ENCODE peak calls at places on chromosomes 3 and 15, in four cellular contexts. S is heart left ventricle, X is lower leg skin, Q is esophagus muscularis mucosa. W is an unnamed sample.

GRCh38 chr3:12509466-12509865 is 25.2 kb downstream of the TSEN2 start:
- DNase-seq in S (no peak), X (no peak), Q (no peak), W (no peak)

GRCh38 chr15:96342611-96343528 is 12.4 kb downstream of the NR2F2 start:
- DNase-seq in S (no peak), X (no peak), Q (no peak), W (no peak)

GRCh38 chr15:73897441-73898261 is 24.3 kb downstream of the TBC1D21 start:
- DNase-seq in S (peak), X (no peak), Q (no peak), W (peak)

GRCh38 chr3:126111126-126111551 is 27.2 kb upstream of the SLC41A3 start:
- DNase-seq in S (no peak), X (no peak), Q (peak), W (no peak)

GRCh38 chr3:129346690-129347440 is 68.2 kb downstream of the HMCES start:
- DNase-seq in S (no peak), X (no peak), Q (no peak), W (no peak)

GRCh38 chr15:41150279-41150678 is 34.2 kb upstream of the INO80 start:
- DNase-seq in S (no peak), X (no peak), Q (no peak), W (no peak)

GRCh38 chr15:96477227-96477626 is 146.7 kb downstream of the NR2F2 start:
- DNase-seq in S (no peak), X (no peak), Q (no peak), W (no peak)

GRCh38 chr3:135970500-135971116 is 5.1 kb downstream of the PPP2R3A start:
- DNase-seq in S (no peak), X (no peak), Q (no peak), W (no peak)

GRCh38 chr15:69317392-69317841 is 18.7 kb downstream of the PAQR5 start:
- DNase-seq in S (no peak), X (no peak), Q (no peak), W (no peak)

GRCh38 chr3:129238945-129239705 is 10.3 kb upstream of the COPG1 start:
- DNase-seq in S (no peak), X (peak), Q (no peak), W (no peak)

GRCh38 chr15:77040673-77041072 is 30.2 kb downstream of the TSPAN3 start:
- DNase-seq in S (no peak), X (no peak), Q (peak), W (no peak)

GRCh38 chr15:65071381-65071811 is 3.6 kb upstream of the RASL12 start:
- DNase-seq in S (peak), X (no peak), Q (no peak), W (no peak)

GRCh38 chr3:40780801-40781406 is 256.1 kb downstream of the ZNF621 start:
- DNase-seq in S (peak), X (peak), Q (peak), W (peak)

GRCh38 chr15:68333775-68334470 is 56.4 kb downstream of the FEM1B start:
- DNase-seq in S (no peak), X (no peak), Q (no peak), W (no peak)

GRCh38 chr3:71247221-71247947 is 336.1 kb downstream of the FOXP1 start:
- DNase-seq in S (no peak), X (no peak), Q (no peak), W (peak)

DNA sequence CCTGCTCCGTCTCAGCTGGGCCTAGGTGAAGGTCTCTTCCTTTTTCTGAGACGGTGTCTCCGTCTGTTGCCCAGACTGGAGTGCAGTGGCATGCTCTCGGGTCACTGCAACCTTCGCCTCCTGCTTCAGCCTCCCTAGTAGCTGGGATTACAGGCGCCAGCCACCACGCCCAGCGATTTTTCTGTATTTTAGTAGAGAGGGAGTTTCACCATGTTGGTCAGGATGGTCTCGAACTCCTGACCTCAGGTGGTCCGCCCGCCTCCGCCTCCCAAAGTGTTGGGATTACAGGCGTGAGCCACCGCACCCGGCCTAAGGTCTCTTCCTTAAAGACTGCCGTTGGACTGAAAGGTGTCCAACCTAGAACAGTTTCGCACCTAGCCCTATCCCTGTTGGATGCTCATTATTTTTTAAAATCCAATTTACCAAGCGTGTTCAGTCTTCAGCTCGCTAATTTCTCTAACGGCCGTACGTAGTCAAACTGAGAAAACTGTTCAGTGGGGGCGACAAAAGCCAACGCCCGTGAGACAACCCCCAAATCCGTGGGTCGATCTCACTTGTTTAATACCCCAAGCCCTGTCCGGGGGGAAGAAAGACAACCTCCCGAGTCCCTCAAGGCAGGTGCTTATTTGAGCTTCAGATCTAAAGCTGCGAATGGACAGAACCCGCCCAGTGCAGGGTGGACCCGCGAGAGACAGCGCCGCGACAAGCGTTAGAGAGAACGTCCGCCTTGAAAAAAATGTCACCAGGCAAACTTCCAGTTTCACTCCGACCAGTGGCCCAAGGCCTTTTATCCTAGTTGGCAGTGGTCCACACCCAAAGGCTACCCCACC is 986 bp upstream of the OXSR1 start:
- DNase-seq in S (no peak), X (no peak), Q (no peak), W (peak)
- TF ChIP-seq POLR2A in S (peak), X (peak), Q (peak), W (peak)

DNA sequence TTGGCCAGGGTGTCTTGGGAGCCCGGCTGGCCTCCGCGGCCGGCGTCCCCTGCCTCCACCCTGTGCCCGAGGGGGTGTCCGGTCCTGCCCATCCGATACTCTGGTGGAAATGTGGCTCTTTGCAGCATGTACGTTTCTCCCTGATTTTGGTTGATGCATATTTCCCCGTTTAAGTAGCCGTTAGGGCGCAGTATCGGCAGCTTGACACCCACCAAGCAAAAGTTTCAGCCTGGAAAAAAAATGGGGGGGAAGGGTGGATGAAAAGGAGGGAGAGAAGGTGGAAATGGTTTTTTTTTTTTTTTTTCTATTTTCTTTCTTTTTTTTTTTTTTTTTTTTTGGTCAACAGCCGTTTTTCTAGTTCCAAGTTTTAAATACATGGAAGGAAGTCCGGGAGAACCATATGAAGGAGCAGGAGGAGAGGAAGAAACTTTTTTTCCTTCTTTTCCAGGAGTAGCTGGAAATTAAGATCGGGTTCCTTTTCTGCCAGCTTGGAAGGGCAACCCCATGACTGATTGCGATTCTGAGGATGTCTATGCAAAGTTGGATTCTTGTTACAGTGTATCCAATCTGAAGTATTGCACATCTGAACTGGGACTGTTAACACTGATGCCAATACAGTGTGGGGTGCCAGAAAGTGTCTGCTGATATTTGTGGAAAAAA is 1.5 kb downstream of the RAP2B start:
- DNase-seq in S (no peak), X (no peak), Q (no peak), W (no peak)
- TF ChIP-seq POLR2A in S (no peak), X (no peak), Q (no peak), W (no peak)

GRCh38 chr3:148755570-148755969 is 57.9 kb downstream of the AGTR1 start:
- DNase-seq in S (no peak), X (no peak), Q (no peak), W (no peak)

GRCh38 chr3:148756306-148756705 is 58.6 kb downstream of the AGTR1 start:
- DNase-seq in S (no peak), X (no peak), Q (no peak), W (no peak)

GRCh38 chr3:148759425-148759824 is 61.7 kb downstream of the AGTR1 start:
- DNase-seq in S (no peak), X (no peak), Q (no peak), W (no peak)

GRCh38 chr3:148757238-148757930 is 59.7 kb downstream of the AGTR1 start:
- DNase-seq in S (no peak), X (no peak), Q (no peak), W (no peak)

DNA sequence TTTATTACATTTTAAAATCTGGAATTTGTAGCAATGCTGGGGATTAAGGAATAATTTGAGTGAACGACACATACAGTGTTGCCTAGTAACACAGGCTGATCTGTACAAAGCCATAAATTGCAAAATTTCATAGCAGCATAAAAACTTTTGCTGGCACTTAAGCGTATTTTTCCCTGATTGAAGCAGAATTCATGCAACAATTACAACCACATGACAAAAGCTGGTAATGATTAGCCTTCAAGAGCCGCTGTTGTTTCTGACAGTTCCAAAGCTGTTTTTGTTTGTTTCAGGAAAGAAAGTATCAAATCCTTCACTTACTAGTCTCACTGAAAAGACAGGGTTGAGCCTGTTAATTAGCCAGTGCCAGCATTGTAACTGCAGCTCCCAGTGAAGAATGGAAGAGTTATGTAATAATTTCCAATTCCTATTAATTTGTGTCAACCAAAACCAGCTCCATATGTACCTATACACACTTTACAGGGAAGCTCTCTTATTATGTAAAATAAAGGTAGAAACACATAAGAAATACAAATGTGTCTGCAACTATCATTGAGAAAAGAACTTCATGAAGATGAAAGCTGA is 60.7 kb downstream of the AGTR1 start:
- DNase-seq in S (no peak), X (no peak), Q (no peak), W (no peak)
- TF ChIP-seq POLR2A in S (no peak), X (no peak), Q (no peak), W (no peak)

DNA sequence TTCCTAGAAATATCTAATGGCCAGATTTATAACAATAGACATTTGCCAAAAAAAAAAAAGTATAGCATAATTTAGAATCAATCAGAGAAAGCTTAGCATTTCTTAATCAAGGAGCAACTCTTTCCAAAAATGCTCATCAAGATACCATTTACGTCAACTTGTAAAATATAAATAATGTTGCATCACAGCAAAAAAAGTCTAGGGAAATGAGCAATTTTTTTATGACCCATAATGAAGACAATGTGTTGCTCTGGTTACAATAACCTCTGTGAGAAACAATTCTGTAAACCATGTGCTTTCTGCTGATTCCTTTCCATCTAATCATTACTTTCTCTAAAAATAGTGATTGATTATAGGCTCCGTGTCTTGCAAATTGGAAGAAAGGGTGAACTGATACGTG is 36.3 kb downstream of the KBTBD8 start:
- DNase-seq in S (no peak), X (no peak), Q (no peak), W (no peak)
- TF ChIP-seq POLR2A in S (no peak), X (no peak), Q (no peak), W (no peak)

DNA sequence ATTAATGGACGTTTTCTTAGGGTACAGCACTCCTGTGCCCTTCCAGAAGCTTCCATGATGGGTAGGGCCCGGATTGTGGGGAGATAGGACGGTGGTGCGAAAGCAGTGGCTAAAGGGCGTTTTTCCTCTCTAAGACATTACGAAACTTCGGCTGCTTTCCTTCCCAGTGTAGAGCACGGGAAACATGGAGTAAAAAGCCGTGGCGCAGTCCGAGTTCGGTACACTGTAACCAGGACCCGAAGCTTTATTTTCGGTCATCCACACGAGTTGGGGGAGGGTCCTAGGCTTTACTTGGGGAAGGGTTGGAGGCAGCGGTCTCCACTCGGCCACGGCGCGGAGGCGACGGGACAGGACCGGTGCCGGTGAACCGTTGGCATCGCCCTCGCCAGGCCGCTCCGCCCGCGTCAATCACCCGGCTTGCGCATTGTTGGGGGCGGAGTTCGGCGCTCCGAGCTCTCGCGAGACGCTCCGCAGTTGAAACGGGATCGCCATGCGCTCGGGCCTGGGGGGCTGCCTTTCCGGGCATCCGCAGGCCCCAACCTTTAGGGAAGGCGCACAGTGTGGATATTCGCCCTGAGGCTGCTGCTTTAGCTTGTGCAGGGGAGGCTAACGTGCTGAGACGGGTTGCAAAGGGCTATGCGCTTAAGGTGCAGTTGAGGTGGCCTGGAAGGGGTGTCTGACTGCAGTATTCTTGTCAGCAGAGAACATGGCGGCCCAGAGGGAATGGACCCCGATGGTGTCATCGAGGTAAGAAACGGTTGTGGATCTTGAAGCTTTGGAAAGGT is 546 bp downstream of the EIF4A2 start:
- DNase-seq in S (peak), X (peak), Q (peak), W (peak)
- TF ChIP-seq POLR2A in S (peak), X (peak), Q (peak), W (no peak)

GRCh38 chr3:16375891-16376290 is 110.9 kb downstream of the OXNAD1 start:
- DNase-seq in S (no peak), X (no peak), Q (no peak), W (no peak)
- TF ChIP-seq POLR2A in S (no peak), X (no peak), Q (no peak), W (no peak)

GRCh38 chr3:196962108-196962929 is 6.3 kb downstream of the PIGZ start:
- DNase-seq in S (no peak), X (no peak), Q (no peak), W (no peak)
- TF ChIP-seq POLR2A in S (no peak), X (no peak), Q (no peak), W (no peak)

DNA sequence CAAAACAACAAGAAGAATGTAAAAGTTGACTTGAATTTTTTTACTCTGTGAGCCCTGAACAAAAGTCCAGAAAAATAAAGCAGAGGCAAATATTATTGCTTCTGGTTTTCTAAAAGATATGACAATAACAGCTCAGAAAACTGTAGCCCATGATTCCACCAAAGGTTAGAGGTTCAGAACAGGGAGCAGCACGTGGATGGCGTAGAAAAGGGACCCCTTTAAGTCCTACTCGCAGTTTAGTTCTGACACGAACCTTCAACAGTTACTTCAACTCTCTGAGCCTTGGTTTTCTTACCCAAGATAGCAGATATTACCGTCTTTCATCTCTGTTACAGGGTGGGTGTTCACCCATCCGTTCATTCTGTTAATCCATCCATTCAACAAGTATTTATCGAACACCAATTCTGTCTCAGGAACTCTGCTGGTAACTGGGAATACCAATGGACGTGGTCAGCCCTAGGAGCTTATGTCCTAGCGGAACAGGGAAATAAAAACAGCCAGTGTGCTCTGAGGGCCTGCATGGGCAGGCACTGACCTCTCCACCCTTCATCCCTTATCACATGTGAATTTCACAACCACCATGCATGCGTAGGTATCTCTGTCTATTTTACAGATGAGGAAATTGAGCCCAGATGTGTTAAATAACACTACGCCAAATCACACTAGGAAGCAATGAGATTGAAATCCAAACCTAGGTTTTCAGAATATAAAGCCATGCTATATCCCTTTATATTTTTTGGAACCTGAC is 274.2 kb upstream of the ICE2 start:
- DNase-seq in S (no peak), X (no peak), Q (no peak), W (no peak)
- TF ChIP-seq POLR2A in S (no peak), X (no peak), Q (no peak), W (no peak)